ENCODE peak calls at places on chromosomes 16 and 17, in five cellular contexts. Q, G, F, P and N are unnamed samples.

GRCh38 chr17:57445051-57445450 is 188.7 kb downstream of the MSI2 start:
- DNase-seq in Q (no peak), G (peak), F (no peak), P (no peak), N (no peak)

GRCh38 chr17:9299695-9300094 is 275.9 kb downstream of the STX8 start:
- DNase-seq in Q (no peak), G (no peak), F (no peak), P (no peak), N (no peak)

GRCh38 chr16:85512716-85513115 is 100.4 kb upstream of the GSE1 start:
- DNase-seq in Q (no peak), G (no peak), F (no peak), P (no peak), N (no peak)

GRCh38 chr17:63358111-63358839 is 87.8 kb downstream of the CYB561 start:
- DNase-seq in Q (no peak), G (peak), F (no peak), P (peak), N (no peak)

GRCh38 chr17:40157972-40158371 is 17.6 kb downstream of the CASC3 start:
- DNase-seq in Q (no peak), G (no peak), F (no peak), P (no peak), N (no peak)

GRCh38 chr16:89371968-89372634 is 118.3 kb downstream of the ANKRD11 start:
- DNase-seq in Q (no peak), G (no peak), F (no peak), P (no peak), N (no peak)

GRCh38 chr17:29587591-29587990 is 1.9 kb downstream of the GIT1 start:
- DNase-seq in Q (no peak), G (no peak), F (no peak), P (no peak), N (no peak)

GRCh38 chr17:30326816-30327215 is 7.0 kb downstream of the TMIGD1 start:
- DNase-seq in Q (peak), G (no peak), F (no peak), P (no peak), N (no peak)

GRCh38 chr16:54210437-54211081 is 76.0 kb downstream of the IRX3 start:
- DNase-seq in Q (no peak), G (no peak), F (no peak), P (no peak), N (no peak)

GRCh38 chr16:22264786-22265185 is 32.4 kb upstream of the POLR3E start:
- DNase-seq in Q (no peak), G (no peak), F (no peak), P (no peak), N (no peak)

GRCh38 chr16:4352843-4353242 is 1.7 kb upstream of the PAM16 start:
- DNase-seq in Q (no peak), G (no peak), F (no peak), P (no peak), N (no peak)

GRCh38 chr16:88917915-88918627 is 51.6 kb upstream of the PABPN1L start:
- DNase-seq in Q (no peak), G (no peak), F (no peak), P (no peak), N (no peak)

GRCh38 chr17:19415311-19415710 is 4.3 kb downstream of the RNF112 start:
- DNase-seq in Q (no peak), G (no peak), F (no peak), P (no peak), N (no peak)

GRCh38 chr16:24917236-24917635 is 71.5 kb downstream of the SLC5A11 start:
- DNase-seq in Q (no peak), G (no peak), F (no peak), P (no peak), N (no peak)

GRCh38 chr17:83083368-83084201 is 4.2 kb downstream of the METRNL start:
- DNase-seq in Q (no peak), G (peak), F (no peak), P (peak), N (no peak)

GRCh38 chr17:64406321-64407200 is 15.9 kb upstream of the PECAM1 start:
- DNase-seq in Q (peak), G (peak), F (no peak), P (no peak), N (no peak)

GRCh38 chr17:31510273-31511175 is 119.0 kb downstream of the RAB11FIP4 start:
- DNase-seq in Q (no peak), G (no peak), F (no peak), P (no peak), N (no peak)

GRCh38 chr16:64615647-64616280 is 506.1 kb downstream of the CDH11 start:
- DNase-seq in Q (peak), G (no peak), F (no peak), P (no peak), N (no peak)

GRCh38 chr17:74738051-74738996 is 1.3 kb downstream of the RAB37 start:
- DNase-seq in Q (peak), G (peak), F (no peak), P (no peak), N (no peak)

GRCh38 chr16:75216576-75216975 is 2.2 kb upstream of the CTRB1 start:
- DNase-seq in Q (no peak), G (no peak), F (no peak), P (no peak), N (no peak)

GRCh38 chr16:11301645-11302513 is 20.7 kb upstream of the PRM1 start:
- DNase-seq in Q (no peak), G (no peak), F (no peak), P (no peak), N (no peak)

GRCh38 chr16:62256406-62256805 is 220.2 kb upstream of the CDH8 start:
- DNase-seq in Q (no peak), G (peak), F (no peak), P (no peak), N (no peak)

GRCh38 chr17:64773836-64774761 is 112.0 kb upstream of the SMURF2 start:
- DNase-seq in Q (peak), G (peak), F (no peak), P (peak), N (peak)

GRCh38 chr17:66317629-66318028 is 15.2 kb downstream of the PRKCA start:
- DNase-seq in Q (no peak), G (no peak), F (no peak), P (no peak), N (no peak)

GRCh38 chr17:10683853-10684252 is 13.5 kb downstream of the SCO1 start:
- DNase-seq in Q (no peak), G (peak), F (no peak), P (no peak), N (no peak)

GRCh38 chr17:39800540-39800939 is 62.8 kb downstream of the GRB7 start:
- DNase-seq in Q (peak), G (no peak), F (no peak), P (no peak), N (no peak)

GRCh38 chr17:8091033-8091687 is 3.6 kb upstream of the ALOX12B start:
- DNase-seq in Q (no peak), G (no peak), F (no peak), P (no peak), N (no peak)

GRCh38 chr16:84608281-84608680 is 9.6 kb downstream of the COTL1 start:
- DNase-seq in Q (no peak), G (no peak), F (no peak), P (no peak), N (no peak)

GRCh38 chr17:57553525-57553924 is 191.6 kb downstream of the CCDC182 start:
- DNase-seq in Q (no peak), G (no peak), F (no peak), P (no peak), N (no peak)

GRCh38 chr17:29180051-29180787 is at the start of gene MYO18A:
- DNase-seq in Q (peak), G (peak), F (peak), P (no peak), N (peak)

GRCh38 chr17:60442271-60443201 is 20.2 kb downstream of the CHCT1 start:
- DNase-seq in Q (no peak), G (no peak), F (no peak), P (no peak), N (no peak)